ENCODE peak calls at places on chromosomes 3 and 15, in five cellular contexts. One of them, this sample, is unnamed.
A peak's percentile ranks its signal among the peaks of the same experiment; 100 is the strongest.

GRCh38 chr3:46024131-46024530 is 3.2 kb downstream of the XCR1 start:
- DNase-seq in HCT116: no peak
- DNase-seq in mucosa of gallbladder: no peak
- DNase-seq in activated naive CD4-positive, alpha-beta T cell treated with Interleukin-2 at 50 U/mL for 16 hours: no peak
- DNase-seq in islet precursor cell: no peak
- DNase-seq in this sample: no peak

GRCh38 chr3:150778793-150779401 is 15.9 kb upstream of the SIAH2 start:
- DNase-seq in HCT116: no peak
- DNase-seq in mucosa of gallbladder: no peak
- DNase-seq in activated naive CD4-positive, alpha-beta T cell treated with Interleukin-2 at 50 U/mL for 16 hours: no peak
- DNase-seq in islet precursor cell: no peak
- DNase-seq in this sample: no peak

GRCh38 chr15:62413147-62413546 is 248.1 kb upstream of the C2CD4B start:
- DNase-seq in HCT116: no peak
- DNase-seq in mucosa of gallbladder: no peak
- DNase-seq in activated naive CD4-positive, alpha-beta T cell treated with Interleukin-2 at 50 U/mL for 16 hours: no peak
- DNase-seq in islet precursor cell: no peak
- DNase-seq in this sample: no peak

GRCh38 chr3:156483961-156484787 is 70.7 kb downstream of the SSR3 start:
- DNase-seq in HCT116: peak; percentile 8
- DNase-seq in mucosa of gallbladder: peak; percentile 23
- DNase-seq in activated naive CD4-positive, alpha-beta T cell treated with Interleukin-2 at 50 U/mL for 16 hours: peak; percentile 51
- DNase-seq in islet precursor cell: peak; percentile 59
- DNase-seq in this sample: no peak

GRCh38 chr15:89444855-89445254 is 51.5 kb downstream of the RHCG start:
- DNase-seq in HCT116: no peak
- DNase-seq in mucosa of gallbladder: no peak
- DNase-seq in activated naive CD4-positive, alpha-beta T cell treated with Interleukin-2 at 50 U/mL for 16 hours: no peak
- DNase-seq in islet precursor cell: peak; percentile 68
- DNase-seq in this sample: no peak

GRCh38 chr3:80445641-80446040 is 677.8 kb upstream of the ROBO1 start:
- DNase-seq in HCT116: no peak
- DNase-seq in mucosa of gallbladder: no peak
- DNase-seq in activated naive CD4-positive, alpha-beta T cell treated with Interleukin-2 at 50 U/mL for 16 hours: no peak
- DNase-seq in islet precursor cell: no peak
- DNase-seq in this sample: no peak

GRCh38 chr3:137163241-137163916 is 205.6 kb downstream of the IL20RB start:
- DNase-seq in HCT116: no peak
- DNase-seq in mucosa of gallbladder: no peak
- DNase-seq in activated naive CD4-positive, alpha-beta T cell treated with Interleukin-2 at 50 U/mL for 16 hours: no peak
- DNase-seq in islet precursor cell: peak; percentile 77
- DNase-seq in this sample: no peak

GRCh38 chr3:141776376-141776775 is 13.2 kb downstream of the GRK7 start:
- DNase-seq in HCT116: no peak
- DNase-seq in mucosa of gallbladder: no peak
- DNase-seq in activated naive CD4-positive, alpha-beta T cell treated with Interleukin-2 at 50 U/mL for 16 hours: no peak
- DNase-seq in islet precursor cell: no peak
- DNase-seq in this sample: no peak

GRCh38 chr15:91853501-91853967 is at the start of gene SLCO3A1:
- DNase-seq in HCT116: no peak
- DNase-seq in mucosa of gallbladder: peak; percentile 69
- DNase-seq in activated naive CD4-positive, alpha-beta T cell treated with Interleukin-2 at 50 U/mL for 16 hours: peak; percentile 75
- DNase-seq in islet precursor cell: peak; percentile 80
- DNase-seq in this sample: peak; percentile 37

This sample was measured in kidney glomerular epithelial cell.